ENCODE peak calls at places on chromosomes 5 and 9, in five cellular contexts. C is breast epithelium, O is MM.1S, I is OCI-LY7, B is AG04450. M is an unnamed sample.

GRCh38 chr9:105950448-105950847 is 256.1 kb downstream of the TMEM38B start:
- DNase-seq in B (no peak), C (no peak), O (no peak), I (no peak), M (no peak)

GRCh38 chr5:79284852-79285251 is 48.9 kb downstream of the JMY start:
- DNase-seq in C (no peak), I (no peak), O (peak), B (peak), M (no peak)

GRCh38 chr9:532707-533106 is 308.8 kb upstream of the DMRT1 start:
- DNase-seq in O (no peak), I (no peak), B (no peak), C (no peak), M (no peak)

GRCh38 chr5:167919268-167919560 is 372.2 kb upstream of the WWC1 start:
- DNase-seq in C (no peak), I (no peak), B (no peak), O (no peak), M (no peak)

GRCh38 chr9:130443840-130444492 is 795 bp upstream of the ASS1 start:
- DNase-seq in B (no peak), O (no peak), I (no peak), C (no peak), M (peak)

GRCh38 chr9:81686614-81687520 is 2.5 kb downstream of the TLE1 start:
- DNase-seq in O (peak), C (peak), B (peak), I (no peak), M (peak)

GRCh38 chr5:142506046-142506445 is 179.8 kb downstream of the FGF1 start:
- DNase-seq in O (no peak), B (no peak), C (no peak), I (no peak), M (peak)

GRCh38 chr5:126674145-126674544 is 73.4 kb downstream of the PHAX start:
- DNase-seq in I (no peak), C (no peak), B (no peak), O (no peak), M (no peak)

GRCh38 chr5:172004824-172005237 is 1.6 kb downstream of the FBXW11 start:
- DNase-seq in C (no peak), I (peak), O (peak), B (no peak), M (no peak)

GRCh38 chr9:71691036-71691435 is 77.3 kb downstream of the CEMIP2 start:
- DNase-seq in I (no peak), C (no peak), B (no peak), O (no peak), M (peak)

GRCh38 chr5:60843693-60844428 is at the start of gene ELOVL7:
- DNase-seq in B (no peak), I (no peak), C (peak), O (peak), M (peak)

GRCh38 chr5:88683506-88684135 is 199.4 kb downstream of the MEF2C start:
- DNase-seq in C (no peak), I (no peak), B (no peak), O (peak), M (no peak)

DNA sequence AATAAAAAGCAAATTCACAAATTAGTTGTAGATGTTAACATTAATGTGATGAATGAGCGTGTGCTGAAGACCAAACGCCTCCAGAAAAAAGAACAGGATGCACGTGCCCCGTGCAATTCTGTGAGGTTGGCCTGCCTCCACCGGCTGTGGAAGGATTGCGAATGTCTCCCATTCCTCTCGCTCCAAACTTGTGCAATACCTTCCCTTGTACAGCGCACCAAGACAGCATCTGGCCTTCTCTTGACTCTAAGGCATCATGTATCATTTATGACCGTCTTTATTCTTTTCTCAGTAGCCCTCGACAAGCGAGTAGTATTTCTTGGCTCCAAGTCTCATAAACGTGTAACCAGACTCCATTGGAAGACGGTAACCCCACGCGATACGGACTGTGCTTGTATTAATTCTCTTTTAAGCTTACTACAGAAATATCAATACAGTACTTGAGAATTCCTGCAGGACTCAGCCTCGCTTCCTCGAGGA is 1.5 kb upstream of the TESK1 start:
- DNase-seq in B (peak), I (no peak), C (peak), O (no peak), M (peak)
- TF ChIP-seq CTCF in B (no peak), I (no peak), C (no peak), O (no peak), M (no peak)

GRCh38 chr9:125241000-125241862 is at the start of gene HSPA5:
- DNase-seq in C (peak), I (peak), O (peak), B (peak), M (peak)
- TF ChIP-seq CTCF in C (peak), I (no peak), O (peak), B (no peak), M (no peak)

DNA sequence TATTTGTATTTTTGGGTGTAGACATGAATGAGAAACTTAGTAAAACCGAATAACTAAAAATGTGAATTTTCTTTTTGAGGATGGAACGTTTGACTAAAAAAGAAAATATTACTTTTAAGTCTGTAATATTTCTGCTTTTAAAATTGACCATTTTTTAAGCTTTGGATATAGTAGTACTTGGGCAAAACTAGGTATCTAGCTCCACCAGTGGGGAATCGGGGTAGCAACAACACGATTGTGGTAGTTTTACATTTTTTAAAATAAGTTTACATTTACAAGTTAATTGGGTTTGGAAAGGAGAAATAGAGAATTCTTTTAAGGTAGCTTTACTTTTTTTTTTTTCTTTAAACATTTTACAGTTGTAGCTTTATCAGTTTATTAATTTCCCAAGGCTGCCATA is 154.4 kb downstream of the MAN2A1 start:
- DNase-seq in B (no peak), I (no peak), O (no peak), C (no peak), M (no peak)
- TF ChIP-seq CTCF in B (peak), I (peak), O (no peak), C (no peak), M (peak)

GRCh38 chr5:59569608-59570334 is 323.8 kb downstream of the PDE4D start:
- DNase-seq in O (no peak), I (peak), C (no peak), B (no peak), M (no peak)
- TF ChIP-seq CTCF in O (peak), I (peak), C (no peak), B (no peak), M (no peak)

GRCh38 chr9:36204906-36205547 is 14.3 kb downstream of the CLTA start:
- DNase-seq in B (no peak), O (no peak), C (no peak), I (no peak), M (no peak)
- TF ChIP-seq CTCF in B (peak), O (no peak), C (no peak), I (peak), M (no peak)

GRCh38 chr5:151869843-151870242 is 54.8 kb downstream of the GLRA1 start:
- DNase-seq in O (no peak), I (no peak), B (no peak), C (no peak), M (no peak)

GRCh38 chr5:151872701-151873100 is 52.0 kb downstream of the GLRA1 start:
- DNase-seq in B (no peak), C (no peak), I (no peak), O (no peak), M (no peak)

GRCh38 chr5:151873701-151874100 is 51.0 kb downstream of the GLRA1 start:
- DNase-seq in C (no peak), I (no peak), B (no peak), O (no peak), M (no peak)

GRCh38 chr5:151868451-151868850 is 56.2 kb downstream of the GLRA1 start:
- DNase-seq in O (no peak), C (no peak), I (no peak), B (no peak), M (no peak)

GRCh38 chr5:151870820-151871219 is 53.8 kb downstream of the GLRA1 start:
- DNase-seq in B (no peak), O (no peak), I (no peak), C (no peak), M (peak)
- TF ChIP-seq CTCF in B (no peak), O (no peak), I (no peak), C (no peak), M (no peak)

GRCh38 chr5:136065588-136065987 is 36.8 kb downstream of the TGFBI start:
- DNase-seq in I (no peak), O (no peak), C (no peak), B (no peak), M (no peak)

GRCh38 chr5:136063778-136064465 is 35.1 kb downstream of the TGFBI start:
- DNase-seq in I (no peak), O (no peak), B (no peak), C (no peak), M (no peak)

GRCh38 chr5:136066705-136067271 is 38.0 kb downstream of the TGFBI start:
- DNase-seq in B (peak), I (peak), O (no peak), C (no peak), M (peak)

GRCh38 chr5:136062563-136063274 is 33.9 kb downstream of the TGFBI start:
- DNase-seq in I (peak), C (no peak), B (no peak), O (peak), M (peak)

GRCh38 chr5:136064510-136064909 is 35.7 kb downstream of the TGFBI start:
- DNase-seq in O (no peak), I (no peak), B (no peak), C (no peak), M (no peak)
- TF ChIP-seq CTCF in O (no peak), I (no peak), B (peak), C (no peak), M (peak)

DNA sequence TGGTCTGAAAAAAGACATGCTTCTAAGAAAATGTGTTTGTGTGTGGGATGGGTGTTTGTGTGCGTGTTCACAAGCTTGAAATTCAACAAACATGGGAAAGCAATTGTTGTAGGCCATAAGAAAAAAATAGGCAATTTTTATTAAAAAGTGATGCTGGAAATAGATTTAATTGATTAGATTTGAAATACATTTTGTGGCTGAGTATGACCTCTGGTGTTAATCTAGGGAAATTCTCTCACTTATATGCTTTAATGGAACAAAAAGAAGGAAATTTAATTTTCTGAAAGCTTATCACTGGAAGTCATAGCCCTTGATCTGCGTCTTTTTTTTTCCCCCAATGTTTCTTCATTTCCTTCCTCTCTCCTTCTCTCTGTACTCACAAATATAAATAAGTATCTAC is 3.5 kb upstream of the KCNN2 start:
- DNase-seq in O (no peak), C (no peak), B (no peak), I (no peak), M (no peak)
- TF ChIP-seq CTCF in O (peak), C (no peak), B (peak), I (peak), M (peak)

M was measured in MCF 10A.